ENCODE peak calls at places on chromosomes 3 and 15, in six cellular contexts. One of them, this sample, is unnamed.

GRCh38 chr15:82571722-82572222 is 31.5 kb upstream of the RPS17 start:
- DNase-seq in psoas muscle: peak; percentile 71
- DNase-seq in cardiac muscle cell: peak; percentile 82
- DNase-seq in CD8-positive, alpha-beta T cell: no peak
- DNase-seq in fibroblast of lung: peak; percentile 81
- DNase-seq in osteoblast: peak; percentile 91
- DNase-seq in this sample: no peak

GRCh38 chr3:48187579-48188265 is 495 bp downstream of the CDC25A start:
- DNase-seq in psoas muscle: peak; percentile 86
- DNase-seq in cardiac muscle cell: peak; percentile 76
- DNase-seq in CD8-positive, alpha-beta T cell: no peak
- DNase-seq in fibroblast of lung: peak; percentile 82
- DNase-seq in osteoblast: peak; percentile 81
- DNase-seq in this sample: no peak

GRCh38 chr3:102156426-102156825 is 278.4 kb upstream of the ZPLD1 start:
- DNase-seq in psoas muscle: no peak
- DNase-seq in cardiac muscle cell: peak; percentile 84
- DNase-seq in CD8-positive, alpha-beta T cell: no peak
- DNase-seq in fibroblast of lung: peak; percentile 78
- DNase-seq in osteoblast: no peak
- DNase-seq in this sample: no peak

GRCh38 chr3:148723591-148723990 is 25.9 kb downstream of the AGTR1 start:
- DNase-seq in psoas muscle: no peak
- DNase-seq in cardiac muscle cell: peak; percentile 32
- DNase-seq in CD8-positive, alpha-beta T cell: no peak
- DNase-seq in fibroblast of lung: peak; percentile 51
- DNase-seq in osteoblast: peak; percentile 78
- DNase-seq in this sample: no peak

GRCh38 chr3:61936344-61936937 is 375.1 kb downstream of the PTPRG start:
- DNase-seq in psoas muscle: no peak
- DNase-seq in cardiac muscle cell: peak; percentile 50
- DNase-seq in CD8-positive, alpha-beta T cell: no peak
- DNase-seq in fibroblast of lung: peak; percentile 25
- DNase-seq in osteoblast: peak; percentile 46
- DNase-seq in this sample: peak; percentile 11

GRCh38 chr15:34209421-34210282 is at the start of gene KATNBL1:
- DNase-seq in psoas muscle: peak; percentile 99
- DNase-seq in cardiac muscle cell: peak; percentile 95
- DNase-seq in CD8-positive, alpha-beta T cell: peak; percentile 99
- DNase-seq in fibroblast of lung: peak; percentile 91
- DNase-seq in osteoblast: peak; percentile 99
- DNase-seq in this sample: peak; percentile 90

GRCh38 chr3:99810403-99810802 is 7.3 kb upstream of the CMSS1 start:
- DNase-seq in psoas muscle: no peak
- DNase-seq in cardiac muscle cell: no peak
- DNase-seq in CD8-positive, alpha-beta T cell: no peak
- DNase-seq in fibroblast of lung: no peak
- DNase-seq in osteoblast: no peak
- DNase-seq in this sample: no peak

GRCh38 chr3:34015204-34016142 is 217.0 kb downstream of the PDCD6IP start:
- DNase-seq in psoas muscle: no peak
- DNase-seq in cardiac muscle cell: peak; percentile 29
- DNase-seq in CD8-positive, alpha-beta T cell: no peak
- DNase-seq in fibroblast of lung: peak; percentile 51
- DNase-seq in osteoblast: peak; percentile 14
- DNase-seq in this sample: no peak

GRCh38 chr15:77974098-77974414 is 103.5 kb downstream of the TBC1D2B start:
- DNase-seq in psoas muscle: peak; percentile 84
- DNase-seq in cardiac muscle cell: peak; percentile 71
- DNase-seq in CD8-positive, alpha-beta T cell: no peak
- DNase-seq in fibroblast of lung: peak; percentile 75
- DNase-seq in osteoblast: peak; percentile 95
- DNase-seq in this sample: no peak

GRCh38 chr15:87878161-87878560 is 378.4 kb downstream of the NTRK3 start:
- DNase-seq in psoas muscle: no peak
- DNase-seq in cardiac muscle cell: no peak
- DNase-seq in CD8-positive, alpha-beta T cell: no peak
- DNase-seq in fibroblast of lung: no peak
- DNase-seq in osteoblast: no peak
- DNase-seq in this sample: no peak

GRCh38 chr3:120429921-120430361 is 20.9 kb downstream of the FSTL1 start:
- DNase-seq in psoas muscle: no peak
- DNase-seq in cardiac muscle cell: no peak
- DNase-seq in CD8-positive, alpha-beta T cell: no peak
- DNase-seq in fibroblast of lung: peak; percentile 65
- DNase-seq in osteoblast: no peak
- DNase-seq in this sample: no peak

GRCh38 chr3:117399311-117400068 is 689.9 kb downstream of the TUSC7 start:
- DNase-seq in psoas muscle: no peak
- DNase-seq in cardiac muscle cell: peak; percentile 60
- DNase-seq in CD8-positive, alpha-beta T cell: no peak
- DNase-seq in fibroblast of lung: peak; percentile 64
- DNase-seq in osteoblast: no peak
- DNase-seq in this sample: no peak

GRCh38 chr15:75454471-75455418 is 3.3 kb upstream of the SIN3A start:
- DNase-seq in psoas muscle: peak; percentile 87
- DNase-seq in cardiac muscle cell: no peak
- DNase-seq in CD8-positive, alpha-beta T cell: peak; percentile 79
- DNase-seq in fibroblast of lung: no peak
- DNase-seq in osteoblast: peak; percentile 90
- DNase-seq in this sample: peak; percentile 79

GRCh38 chr3:15159501-15160136 is 46.4 kb upstream of the CAPN7 start:
- DNase-seq in psoas muscle: no peak
- DNase-seq in cardiac muscle cell: peak; percentile 7
- DNase-seq in CD8-positive, alpha-beta T cell: no peak
- DNase-seq in fibroblast of lung: no peak
- DNase-seq in osteoblast: no peak
- DNase-seq in this sample: no peak

GRCh38 chr3:149273096-149273751 is 51.6 kb upstream of the CP start:
- DNase-seq in psoas muscle: no peak
- DNase-seq in cardiac muscle cell: peak; percentile 93
- DNase-seq in CD8-positive, alpha-beta T cell: peak; percentile 22
- DNase-seq in fibroblast of lung: peak; percentile 92
- DNase-seq in osteoblast: peak; percentile 83
- DNase-seq in this sample: peak; percentile 65

GRCh38 chr15:69011641-69012040 is 2.9 kb upstream of the NOX5 start:
- DNase-seq in psoas muscle: no peak
- DNase-seq in cardiac muscle cell: no peak
- DNase-seq in CD8-positive, alpha-beta T cell: no peak
- DNase-seq in fibroblast of lung: no peak
- DNase-seq in osteoblast: no peak
- DNase-seq in this sample: no peak

GRCh38 chr15:25863067-25863967 is at the start of gene ATP10A:
- DNase-seq in psoas muscle: peak; percentile 58
- DNase-seq in cardiac muscle cell: peak; percentile 57
- DNase-seq in CD8-positive, alpha-beta T cell: peak; percentile 44
- DNase-seq in fibroblast of lung: peak; percentile 73
- DNase-seq in osteoblast: peak; percentile 95
- DNase-seq in this sample: peak; percentile 62

GRCh38 chr3:160006282-160007163 is 17.9 kb downstream of the IL12A start:
- DNase-seq in psoas muscle: no peak
- DNase-seq in cardiac muscle cell: peak; percentile 83
- DNase-seq in CD8-positive, alpha-beta T cell: no peak
- DNase-seq in fibroblast of lung: peak; percentile 85
- DNase-seq in osteoblast: peak; percentile 79
- DNase-seq in this sample: no peak

GRCh38 chr3:127078626-127079025 is 95.7 kb downstream of the PLXNA1 start:
- DNase-seq in psoas muscle: no peak
- DNase-seq in cardiac muscle cell: no peak
- DNase-seq in CD8-positive, alpha-beta T cell: no peak
- DNase-seq in fibroblast of lung: no peak
- DNase-seq in osteoblast: no peak
- DNase-seq in this sample: no peak

GRCh38 chr3:69012111-69012835 is 1.2 kb downstream of the EOGT start:
- DNase-seq in psoas muscle: peak; percentile 69
- DNase-seq in cardiac muscle cell: peak; percentile 49
- DNase-seq in CD8-positive, alpha-beta T cell: no peak
- DNase-seq in fibroblast of lung: peak; percentile 71
- DNase-seq in osteoblast: peak; percentile 73
- DNase-seq in this sample: no peak

GRCh38 chr3:69009559-69010410 is 3.7 kb downstream of the EOGT start:
- DNase-seq in psoas muscle: no peak
- DNase-seq in cardiac muscle cell: peak; percentile 92
- DNase-seq in CD8-positive, alpha-beta T cell: no peak
- DNase-seq in fibroblast of lung: peak; percentile 94
- DNase-seq in osteoblast: peak; percentile 87
- DNase-seq in this sample: no peak

GRCh38 chr3:69013256-69014021 is at the start of gene EOGT:
- DNase-seq in psoas muscle: peak; percentile 97
- DNase-seq in cardiac muscle cell: peak; percentile 92
- DNase-seq in CD8-positive, alpha-beta T cell: peak; percentile 81
- DNase-seq in fibroblast of lung: peak; percentile 88
- DNase-seq in osteoblast: peak; percentile 94
- DNase-seq in this sample: peak; percentile 86

GRCh38 chr3:69012836-69013255 is 638 bp downstream of the EOGT start:
- DNase-seq in psoas muscle: peak; percentile 87
- DNase-seq in cardiac muscle cell: peak; percentile 66
- DNase-seq in CD8-positive, alpha-beta T cell: peak; percentile 27
- DNase-seq in fibroblast of lung: peak; percentile 79
- DNase-seq in osteoblast: peak; percentile 93
- DNase-seq in this sample: peak; percentile 19

DNA sequence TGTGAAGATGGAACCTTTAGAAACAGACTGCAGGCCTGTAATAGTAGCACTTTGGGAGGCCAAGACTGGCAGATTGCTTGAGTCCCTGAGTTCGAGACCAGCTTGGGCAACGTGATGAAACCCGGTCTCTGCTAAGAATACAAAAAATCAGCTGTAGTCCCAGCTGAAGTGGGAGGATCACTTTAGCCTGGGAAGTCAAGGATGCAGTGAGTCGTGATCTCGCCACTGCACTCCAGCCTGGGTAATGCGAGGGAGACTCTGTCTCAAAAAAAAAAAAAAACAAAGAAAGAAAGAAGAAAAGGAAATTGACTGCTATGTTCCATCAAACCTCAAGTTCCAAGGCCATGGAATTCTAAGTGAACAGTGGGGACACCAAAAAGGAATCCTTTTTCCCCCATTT is 2.2 kb downstream of the EOGT start:
- DNase-seq in psoas muscle: no peak
- DNase-seq in cardiac muscle cell: no peak
- DNase-seq in CD8-positive, alpha-beta T cell: no peak
- DNase-seq in fibroblast of lung: no peak
- DNase-seq in osteoblast: no peak
- DNase-seq in this sample: no peak
- H3K27ac ChIP-seq in psoas muscle: no peak overlapping the region
- H3K27ac ChIP-seq in cardiac muscle cell: no peak overlapping the region
- H3K27ac ChIP-seq in CD8-positive, alpha-beta T cell: no peak overlapping the region
- H3K27ac ChIP-seq in fibroblast of lung: peak overlapping the region; percentile 95
- H3K27ac ChIP-seq in osteoblast: peak overlapping the region; percentile 90
- H3K27ac ChIP-seq in this sample: peak overlapping the region; percentile 16

GRCh38 chr3:39920271-39920670 is 110.9 kb downstream of the MYRIP start:
- DNase-seq in psoas muscle: no peak
- DNase-seq in cardiac muscle cell: no peak
- DNase-seq in CD8-positive, alpha-beta T cell: no peak
- DNase-seq in fibroblast of lung: no peak
- DNase-seq in osteoblast: no peak
- DNase-seq in this sample: no peak
- H3K4me3 ChIP-seq in psoas muscle: no peak overlapping the region
- H3K4me3 ChIP-seq in cardiac muscle cell: no peak overlapping the region
- H3K4me3 ChIP-seq in CD8-positive, alpha-beta T cell: no peak overlapping the region
- H3K4me3 ChIP-seq in fibroblast of lung: no peak overlapping the region
- H3K4me3 ChIP-seq in osteoblast: no peak overlapping the region
- H3K4me3 ChIP-seq in this sample: no peak overlapping the region

GRCh38 chr15:52105856-52106255 is 6.7 kb downstream of the BCL2L10 start:
- DNase-seq in psoas muscle: no peak
- DNase-seq in cardiac muscle cell: no peak
- DNase-seq in CD8-positive, alpha-beta T cell: no peak
- DNase-seq in fibroblast of lung: no peak
- DNase-seq in osteoblast: no peak
- DNase-seq in this sample: no peak
- H3K27me3 ChIP-seq in psoas muscle: no peaks in the 10 kb centered on the region
- H3K27me3 ChIP-seq in cardiac muscle cell: peaks cover 10% of the 10 kb centered on the region
- H3K27me3 ChIP-seq in CD8-positive, alpha-beta T cell: no peaks in the 10 kb centered on the region
- H3K27me3 ChIP-seq in fibroblast of lung: no peaks in the 10 kb centered on the region
- H3K27me3 ChIP-seq in osteoblast: peaks cover 20% of the 10 kb centered on the region
- H3K27me3 ChIP-seq in this sample: peaks cover 7% of the 10 kb centered on the region

GRCh38 chr15:52196891-52197290 is 5.7 kb upstream of the GNB5 start:
- DNase-seq in psoas muscle: no peak
- DNase-seq in cardiac muscle cell: no peak
- DNase-seq in CD8-positive, alpha-beta T cell: no peak
- DNase-seq in fibroblast of lung: no peak
- DNase-seq in osteoblast: no peak
- DNase-seq in this sample: no peak

GRCh38 chr15:52206446-52206845 is 15.3 kb upstream of the GNB5 start:
- DNase-seq in psoas muscle: no peak
- DNase-seq in cardiac muscle cell: peak; percentile 12
- DNase-seq in CD8-positive, alpha-beta T cell: no peak
- DNase-seq in fibroblast of lung: no peak
- DNase-seq in osteoblast: no peak
- DNase-seq in this sample: no peak

GRCh38 chr15:52199271-52199670 is 8.1 kb upstream of the GNB5 start:
- DNase-seq in psoas muscle: no peak
- DNase-seq in cardiac muscle cell: no peak
- DNase-seq in CD8-positive, alpha-beta T cell: no peak
- DNase-seq in fibroblast of lung: no peak
- DNase-seq in osteoblast: no peak
- DNase-seq in this sample: no peak

GRCh38 chr15:52204657-52205056 is 13.5 kb upstream of the GNB5 start:
- DNase-seq in psoas muscle: no peak
- DNase-seq in cardiac muscle cell: no peak
- DNase-seq in CD8-positive, alpha-beta T cell: no peak
- DNase-seq in fibroblast of lung: no peak
- DNase-seq in osteoblast: no peak
- DNase-seq in this sample: no peak

GRCh38 chr15:52200831-52201365 is 9.7 kb upstream of the GNB5 start:
- DNase-seq in psoas muscle: no peak
- DNase-seq in cardiac muscle cell: peak; percentile 20
- DNase-seq in CD8-positive, alpha-beta T cell: no peak
- DNase-seq in fibroblast of lung: no peak
- DNase-seq in osteoblast: no peak
- DNase-seq in this sample: no peak
- H3K27ac ChIP-seq in psoas muscle: no peak overlapping the region
- H3K27ac ChIP-seq in cardiac muscle cell: no peak overlapping the region
- H3K27ac ChIP-seq in CD8-positive, alpha-beta T cell: no peak overlapping the region
- H3K27ac ChIP-seq in fibroblast of lung: no peak overlapping the region
- H3K27ac ChIP-seq in osteoblast: no peak overlapping the region
- H3K27ac ChIP-seq in this sample: no peak overlapping the region

GRCh38 chr3:52226229-52226817 is 878 bp upstream of the TLR9 start:
- DNase-seq in psoas muscle: peak; percentile 41
- DNase-seq in cardiac muscle cell: no peak
- DNase-seq in CD8-positive, alpha-beta T cell: peak; percentile 4
- DNase-seq in fibroblast of lung: no peak
- DNase-seq in osteoblast: peak; percentile 48
- DNase-seq in this sample: no peak
- H3K4me3 ChIP-seq in psoas muscle: no peak overlapping the region
- H3K4me3 ChIP-seq in cardiac muscle cell: no peak overlapping the region
- H3K4me3 ChIP-seq in CD8-positive, alpha-beta T cell: no peak overlapping the region
- H3K4me3 ChIP-seq in fibroblast of lung: no peak overlapping the region
- H3K4me3 ChIP-seq in osteoblast: no peak overlapping the region
- H3K4me3 ChIP-seq in this sample: no peak overlapping the region

This sample was measured in CD4-positive, CD25-positive, alpha-beta regulatory T cell.